ENCODE peak calls at places on chromosomes 7 and 10, in eight cellular contexts. Z is astrocyte of the spinal cord; G is neural crest cell; H is B cell; M is glutamatergic neuron; V is HepG2; Q is heart right ventricle; E is activated CD8-positive, alpha-beta T cell treated with anti-CD3 and anti-CD28 coated beads for 36 hours. F is an unnamed sample.
A peak's percentile ranks its signal among the peaks of the same experiment; 100 is the strongest.

GRCh38 chr7:110664798-110665197 is 426.1 kb upstream of the LRRN3 start:
- DNase-seq in E (no peak), G (no peak), M (no peak), V (no peak), Q (no peak), H (no peak), Z (no peak), F (no peak)

GRCh38 chr10:35216303-35216905 is 89.8 kb downstream of the CREM start:
- DNase-seq in V (peak; percentile 29), Q (peak; percentile 22), E (peak; percentile 56), G (no peak), H (no peak), Z (peak; percentile 22), M (no peak), F (no peak)

GRCh38 chr10:14621037-14621436 is 153.7 kb downstream of the FAM107B start:
- DNase-seq in G (no peak), E (no peak), Q (no peak), V (no peak), H (no peak), Z (no peak), M (no peak), F (peak; percentile 22)

GRCh38 chr10:109280837-109281236 is 642.5 kb downstream of the XPNPEP1 start:
- DNase-seq in M (no peak), Q (no peak), G (no peak), V (no peak), Z (no peak), H (no peak), E (no peak), F (no peak)

GRCh38 chr7:116633131-116633988 is 38.6 kb upstream of the MET start:
- DNase-seq in Q (no peak), M (no peak), E (no peak), H (no peak), Z (peak; percentile 50), V (no peak), G (no peak), F (peak; percentile 58)

GRCh38 chr10:90352288-90352687 is 505.6 kb downstream of the HTR7 start:
- DNase-seq in Q (no peak), G (no peak), E (no peak), H (no peak), M (no peak), Z (no peak), V (no peak), F (no peak)

GRCh38 chr7:138753611-138754010 is 44.2 kb upstream of the TMEM213 start:
- DNase-seq in Z (no peak), V (no peak), Q (no peak), M (no peak), E (peak; percentile 32), G (no peak), H (no peak), F (no peak)

GRCh38 chr7:64947252-64948000 is 43.4 kb downstream of the ZNF117 start:
- DNase-seq in V (no peak), Z (no peak), E (no peak), M (peak; percentile 48), G (no peak), H (peak; percentile 26), Q (no peak), F (no peak)

GRCh38 chr7:22109761-22110160 is 164.1 kb upstream of the CDCA7L start:
- DNase-seq in E (peak; percentile 52), Z (no peak), V (peak; percentile 65), Q (no peak), M (peak; percentile 54), G (no peak), H (no peak), F (peak; percentile 53)

DNA sequence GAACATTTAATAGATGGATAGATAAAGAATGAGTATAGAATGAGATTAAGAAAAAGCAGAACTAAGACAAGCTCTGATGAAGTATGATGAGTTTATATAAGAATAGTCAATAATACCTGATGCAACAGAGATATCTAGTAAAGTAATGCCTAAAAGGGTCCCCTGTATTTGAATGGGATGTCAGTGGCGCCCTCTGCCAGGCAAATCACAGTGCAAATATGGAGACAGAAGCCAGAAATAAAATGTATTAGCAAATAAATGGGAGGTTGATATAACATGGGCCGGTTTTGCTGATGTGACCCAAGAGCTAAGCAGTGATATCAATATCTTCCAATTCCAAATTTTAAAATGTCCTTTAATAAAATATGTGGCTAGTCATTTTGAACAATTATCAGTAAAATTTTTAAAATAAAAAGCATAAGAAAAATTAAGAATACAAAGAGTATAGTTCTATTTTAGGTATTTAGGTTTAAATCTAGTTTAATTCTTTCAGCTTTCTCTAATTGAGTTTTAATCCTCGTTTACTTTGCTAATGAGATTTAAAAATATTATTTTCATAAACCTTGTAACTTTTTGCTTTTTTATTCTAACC is 62.6 kb downstream of the ADK start:
- DNase-seq in M (peak; percentile 34), E (peak; percentile 76), Z (peak; percentile 63), V (peak; percentile 48), Q (no peak), H (peak; percentile 55), G (no peak), F (peak; percentile 74)
- TF ChIP-seq CTCF in M (no peak), E (peak; percentile 68), Z (peak; percentile 78), V (peak; percentile 53), Q (peak; percentile 33), H (peak; percentile 68), G (peak; percentile 63), F (peak; percentile 72)

GRCh38 chr10:102230264-102230860 is 4.3 kb downstream of the ELOVL3 start:
- DNase-seq in V (no peak), G (peak; percentile 32), E (peak; percentile 68), M (peak; percentile 71), H (peak; percentile 64), Q (peak; percentile 62), Z (peak; percentile 78), F (peak; percentile 50)
- TF ChIP-seq CTCF in V (no peak), G (no peak), E (no peak), M (no peak), H (no peak), Q (no peak), Z (no peak), F (no peak)

GRCh38 chr7:128202287-128202957 is 38.7 kb upstream of the LEP start:
- DNase-seq in G (no peak), Z (no peak), E (no peak), Q (no peak), M (no peak), V (no peak), H (no peak), F (no peak)
- TF ChIP-seq CTCF in G (no peak), Z (no peak), E (no peak), Q (no peak), M (no peak), V (no peak), H (no peak), F (no peak)

GRCh38 chr10:36504752-36505151 is 620.6 kb upstream of the ANKRD30A start:
- DNase-seq in V (no peak), Q (no peak), H (no peak), G (no peak), M (peak; percentile 23), Z (no peak), E (no peak), F (no peak)
- TF ChIP-seq CTCF in V (no peak), Q (peak; percentile 35), H (no peak), G (no peak), M (no peak), Z (no peak), E (no peak), F (no peak)

DNA sequence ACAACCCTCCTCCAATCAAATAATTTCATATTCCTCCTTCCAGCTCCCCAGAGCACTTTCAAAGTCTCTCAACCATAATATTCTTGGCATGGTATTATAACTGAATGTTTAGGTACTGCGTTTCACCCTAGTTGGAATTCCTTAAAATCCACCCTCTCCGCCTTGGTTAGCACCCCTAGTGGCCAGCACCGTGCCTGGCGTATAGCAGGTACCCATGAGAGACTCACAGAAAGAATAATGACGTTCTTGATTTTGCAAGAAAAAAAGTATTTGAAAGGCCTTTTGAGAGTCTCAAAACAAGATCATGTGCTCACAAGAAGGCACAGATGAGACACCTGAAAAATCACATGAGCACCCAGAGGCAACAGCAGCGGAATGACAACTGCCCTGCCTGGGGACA is 50.8 kb downstream of the GLI3 start:
- DNase-seq in H (no peak), E (no peak), Q (no peak), Z (no peak), M (peak; percentile 59), V (no peak), G (peak; percentile 16), F (no peak)
- TF ChIP-seq CTCF in H (no peak), E (peak; percentile 18), Q (peak; percentile 27), Z (peak; percentile 68), M (peak; percentile 81), V (peak; percentile 29), G (peak; percentile 74), F (peak; percentile 38)

DNA sequence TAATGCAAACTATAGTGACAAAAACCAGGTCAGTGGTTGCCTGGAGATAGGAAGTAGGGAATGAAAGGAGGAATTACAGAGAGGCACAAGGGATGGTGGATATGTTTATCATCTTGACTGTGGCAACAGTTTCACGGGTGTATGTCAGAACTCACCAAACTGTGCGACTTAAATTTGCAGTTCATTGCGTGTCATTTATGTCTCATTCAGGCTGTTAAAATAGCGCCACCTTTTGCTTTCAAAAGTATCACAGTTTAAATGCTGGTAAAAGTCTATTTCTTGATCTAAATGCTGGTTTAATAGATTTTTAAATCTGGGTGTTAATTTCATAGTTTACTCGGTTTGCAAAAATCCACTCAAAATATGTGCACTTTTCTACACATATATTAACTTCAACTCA is 51.0 kb downstream of the PTTG1IP2 start:
- DNase-seq in V (no peak), E (no peak), H (no peak), Z (no peak), G (no peak), Q (no peak), M (no peak), F (peak; percentile 12)
- TF ChIP-seq CTCF in V (peak; percentile 25), E (no peak), H (peak; percentile 30), Z (peak; percentile 43), G (peak; percentile 53), Q (peak; percentile 14), M (peak; percentile 48), F (peak; percentile 35)

DNA sequence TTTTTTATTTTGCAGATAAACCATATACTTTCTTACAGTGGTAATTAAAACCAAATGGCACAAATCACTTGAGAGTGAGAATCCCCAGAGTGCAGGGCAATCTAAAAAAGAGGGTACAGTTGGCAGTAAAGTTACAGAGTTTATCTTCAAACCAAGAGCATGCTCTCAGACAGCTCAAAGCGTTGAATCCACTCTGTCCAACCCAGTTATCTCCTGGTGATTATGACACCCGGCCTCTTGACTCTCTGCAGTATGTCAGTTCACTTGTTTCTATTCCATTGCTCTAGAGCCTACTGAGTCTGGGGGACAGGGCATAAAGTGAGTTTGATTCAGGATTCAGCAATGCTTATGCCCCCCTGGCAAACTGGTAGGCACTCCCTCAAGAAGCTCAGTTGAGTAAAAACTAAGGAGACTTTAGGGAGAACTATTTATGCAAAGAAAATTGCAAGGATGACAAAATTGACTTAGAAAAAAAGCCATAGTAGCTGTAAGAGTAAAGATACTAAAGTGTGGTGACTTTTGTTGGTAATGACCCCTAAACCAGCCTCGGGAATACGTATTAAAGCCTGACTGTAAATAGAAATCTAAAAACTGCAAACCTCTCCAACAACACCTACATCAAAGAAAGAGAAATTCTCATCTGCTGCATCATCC is 55.5 kb downstream of the COL1A2 start:
- DNase-seq in H (no peak), Q (no peak), Z (no peak), G (no peak), M (no peak), E (no peak), V (no peak), F (no peak)
- TF ChIP-seq CTCF in H (no peak), Q (no peak), Z (no peak), G (no peak), M (no peak), E (no peak), V (no peak), F (no peak)

F was measured in fibroblast of the aortic adventitia.